ENCODE peak calls at places on chromosomes 13 and 19, in nine cellular contexts. Y, C, O, J, Z, T, S, M and K are unnamed samples.

GRCh38 chr19:29662604-29663404 is 2.5 kb upstream of the PLEKHF1 start:
- DNase-seq in S (peak; percentile 88), Y (no peak), M (peak; percentile 76), O (peak; percentile 85), T (peak; percentile 84), Z (no peak), J (peak; percentile 78), C (peak; percentile 90), K (no peak)

GRCh38 chr13:99442273-99442895 is 58.9 kb upstream of the TM9SF2 start:
- DNase-seq in Z (no peak), S (no peak), M (no peak), T (peak; percentile 75), C (peak; percentile 41), O (peak; percentile 39), J (no peak), Y (no peak), K (peak; percentile 42)

GRCh38 chr13:82323101-82323500 is 1559.2 kb downstream of the SLITRK1 start:
- DNase-seq in O (no peak), S (no peak), T (no peak), C (no peak), J (no peak), Z (no peak), Y (no peak), M (no peak), K (no peak)

GRCh38 chr13:35855531-35856019 is 275.6 kb downstream of the DCLK1 start:
- DNase-seq in Y (no peak), Z (no peak), O (no peak), M (no peak), T (no peak), J (no peak), S (no peak), C (no peak), K (no peak)

GRCh38 chr13:21426238-21426637 is 32.9 kb downstream of the ZDHHC20 start:
- DNase-seq in S (no peak), T (no peak), O (no peak), M (no peak), J (no peak), Y (no peak), C (no peak), Z (no peak), K (no peak)

GRCh38 chr19:1445185-1445931 is 4.6 kb upstream of the APC2 start:
- DNase-seq in O (peak; percentile 41), S (peak; percentile 38), J (peak; percentile 89), Z (peak; percentile 77), C (peak; percentile 39), M (peak; percentile 74), Y (peak; percentile 73), T (peak; percentile 53), K (peak; percentile 92)

GRCh38 chr13:91399189-91400093 is 1.0 kb downstream of the GPC5 start:
- DNase-seq in T (no peak), M (peak; percentile 11), S (no peak), Z (no peak), J (peak; percentile 59), O (no peak), C (no peak), Y (no peak), K (no peak)

GRCh38 chr19:28920269-28921066 is 292.5 kb downstream of the UQCRFS1 start:
- DNase-seq in M (no peak), T (peak; percentile 13), S (no peak), Y (no peak), C (no peak), O (no peak), Z (no peak), J (no peak), K (no peak)

GRCh38 chr13:73549717-73550116 is 490.9 kb downstream of the KLF5 start:
- DNase-seq in M (no peak), T (no peak), O (no peak), C (no peak), J (no peak), Z (no peak), Y (no peak), S (no peak), K (no peak)

GRCh38 chr19:41327076-41327475 is 17.1 kb downstream of the CCDC97 start:
- DNase-seq in Z (no peak), C (no peak), T (peak; percentile 21), J (no peak), O (no peak), S (no peak), Y (no peak), M (no peak), K (no peak)

GRCh38 chr13:27622881-27623280 is 1.2 kb downstream of the POLR1D start:
- DNase-seq in Y (no peak), S (no peak), M (no peak), T (no peak), C (no peak), Z (no peak), J (no peak), O (no peak), K (no peak)

GRCh38 chr13:102138635-102139225 is 263.1 kb downstream of the FGF14 start:
- DNase-seq in M (no peak), S (no peak), C (no peak), Y (no peak), O (no peak), Z (no peak), J (no peak), T (peak; percentile 17), K (no peak)

GRCh38 chr13:102626928-102627327 is 30.1 kb downstream of the TPP2 start:
- DNase-seq in O (no peak), M (no peak), J (no peak), C (no peak), S (no peak), T (no peak), Z (no peak), Y (no peak), K (no peak)

GRCh38 chr19:33778089-33778791 is 18.4 kb upstream of the KCTD15 start:
- DNase-seq in C (peak; percentile 50), M (peak; percentile 80), J (peak; percentile 93), T (peak; percentile 78), O (peak; percentile 56), Z (peak; percentile 82), S (peak; percentile 67), Y (peak; percentile 88), K (peak; percentile 95)

GRCh38 chr19:47633996-47634395 is 25.1 kb downstream of the BICRA start:
- DNase-seq in O (no peak), T (no peak), C (no peak), M (no peak), S (no peak), Z (no peak), J (no peak), Y (no peak), K (no peak)

GRCh38 chr19:1624458-1624857 is 19.2 kb upstream of the UQCR11 start:
- DNase-seq in S (peak; percentile 32), T (peak; percentile 70), M (no peak), C (no peak), J (peak; percentile 69), Z (peak; percentile 52), O (peak; percentile 53), Y (peak; percentile 42), K (peak; percentile 76)

DNA sequence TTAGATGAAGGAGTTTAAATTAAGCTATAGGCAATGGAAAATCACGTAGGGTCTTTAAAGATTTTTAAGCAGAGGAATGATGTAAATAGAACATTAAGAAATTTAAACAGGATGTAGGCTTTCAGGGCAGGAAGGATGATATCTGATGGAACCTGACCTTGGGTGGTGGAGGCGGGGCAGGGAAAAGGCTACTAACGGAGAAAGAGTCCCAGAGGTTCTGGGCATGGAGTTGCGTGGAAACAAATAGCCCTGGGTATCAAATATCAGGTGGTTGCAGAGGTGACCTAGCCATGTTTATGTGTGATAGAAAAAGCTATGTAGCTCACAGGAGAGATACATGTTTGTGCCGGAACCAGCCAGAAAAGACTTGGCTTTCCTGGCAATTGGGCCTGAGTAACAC is 7.8 kb upstream of the CDK8 start:
- DNase-seq in T (peak; percentile 22), Z (no peak), O (no peak), Y (no peak), C (no peak), M (no peak), J (no peak), S (no peak), K (no peak)
- TF ChIP-seq CTCF in T (no peak), Z (no peak), O (no peak), Y (no peak), C (no peak), M (no peak), J (no peak), S (no peak), K (no peak)

GRCh38 chr19:38047641-38048040 is 140.6 kb downstream of the SIPA1L3 start:
- DNase-seq in Z (no peak), J (no peak), C (no peak), T (no peak), O (no peak), Y (no peak), S (no peak), M (no peak), K (no peak)
- TF ChIP-seq CTCF in Z (no peak), J (no peak), C (no peak), T (no peak), O (no peak), Y (no peak), S (no peak), M (no peak), K (no peak)

GRCh38 chr13:52455677-52456041 is 381 bp downstream of the CKAP2 start:
- DNase-seq in O (peak; percentile 49), J (peak; percentile 87), Y (peak; percentile 80), M (peak; percentile 66), T (peak; percentile 67), Z (peak; percentile 66), S (peak; percentile 50), C (peak; percentile 15), K (peak; percentile 88)

GRCh38 chr13:52454459-52454824 is 836 bp upstream of the CKAP2 start:
- DNase-seq in Z (no peak), O (no peak), Y (no peak), C (no peak), S (no peak), J (no peak), T (peak; percentile 17), M (no peak), K (no peak)

GRCh38 chr13:52450793-52451116 is 321 bp upstream of the VPS36 start:
- DNase-seq in C (no peak), Y (no peak), S (no peak), T (no peak), J (no peak), M (no peak), Z (no peak), O (no peak), K (no peak)

GRCh38 chr13:52452470-52452869 is 2.0 kb upstream of the VPS36 start:
- DNase-seq in S (no peak), C (no peak), M (no peak), O (no peak), Y (no peak), T (no peak), Z (no peak), J (no peak), K (no peak)

GRCh38 chr13:52454825-52455676 is at the start of gene CKAP2:
- DNase-seq in O (peak; percentile 93), C (peak; percentile 92), Y (peak; percentile 82), S (peak; percentile 93), M (peak; percentile 93), Z (peak; percentile 90), J (peak; percentile 95), T (peak; percentile 96), K (peak; percentile 91)
- TF ChIP-seq CTCF in O (no peak), C (peak; percentile 6), Y (no peak), S (no peak), M (no peak), Z (no peak), J (no peak), T (no peak), K (no peak)

DNA sequence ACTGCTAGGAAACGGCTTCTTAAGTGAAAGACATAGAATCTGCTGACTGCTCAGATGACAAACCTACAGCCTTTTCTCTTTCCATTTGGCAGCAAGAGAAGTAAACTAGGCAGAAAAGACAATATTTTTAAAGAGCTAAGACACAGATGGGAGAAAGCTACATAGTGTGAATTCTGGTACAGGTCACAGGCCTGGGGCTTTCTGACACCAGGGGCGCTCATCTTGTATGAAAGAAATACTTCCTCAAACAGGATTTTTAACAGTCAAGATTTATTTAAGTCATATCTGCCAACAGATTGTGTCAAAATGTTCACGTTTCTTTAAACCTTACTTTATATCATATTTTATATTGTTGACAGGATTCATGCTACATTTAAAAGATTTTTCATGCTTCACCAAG is 78.4 kb downstream of the MIPEP start:
- DNase-seq in M (no peak), J (no peak), Z (no peak), O (no peak), Y (no peak), C (no peak), T (peak; percentile 31), S (no peak), K (no peak)
- TF ChIP-seq CTCF in M (no peak), J (no peak), Z (no peak), O (no peak), Y (peak; percentile 25), C (peak; percentile 8), T (peak; percentile 49), S (no peak), K (no peak)